ENCODE peak calls at places on chromosome 17, in five cellular contexts. One of them, this sample, is unnamed.
A peak's percentile ranks its signal among the peaks of the same experiment; 100 is the strongest.

GRCh38 chr17:57868007-57868774 is 18.3 kb upstream of the MRPS23 start:
- DNase-seq in kidney tubule cell: peak; percentile 88
- DNase-seq in fibroblast of lung: peak; percentile 95
- DNase-seq in endothelial cell: no peak
- DNase-seq in iPS-NIHi11: peak; percentile 84
- DNase-seq in this sample: peak; percentile 98

GRCh38 chr17:34990921-34991365 is 10.6 kb downstream of the LIG3 start:
- DNase-seq in fibroblast of lung: no peak
- DNase-seq in kidney tubule cell: no peak
- DNase-seq in iPS-NIHi11: no peak
- DNase-seq in endothelial cell: no peak
- DNase-seq in this sample: peak; percentile 83

GRCh38 chr17:80007939-80008338 is 27.7 kb downstream of the TBC1D16 start:
- DNase-seq in iPS-NIHi11: no peak
- DNase-seq in fibroblast of lung: no peak
- DNase-seq in kidney tubule cell: no peak
- DNase-seq in endothelial cell: no peak
- DNase-seq in this sample: no peak

GRCh38 chr17:1999557-2000251 is 25.4 kb downstream of the RTN4RL1 start:
- DNase-seq in kidney tubule cell: peak; percentile 28
- DNase-seq in iPS-NIHi11: peak; percentile 54
- DNase-seq in endothelial cell: peak; percentile 40
- DNase-seq in fibroblast of lung: peak; percentile 34
- DNase-seq in this sample: no peak

GRCh38 chr17:31859487-31860008 is 504 bp upstream of the COPRS start:
- DNase-seq in kidney tubule cell: no peak
- DNase-seq in iPS-NIHi11: peak; percentile 33
- DNase-seq in fibroblast of lung: peak; percentile 20
- DNase-seq in endothelial cell: no peak
- DNase-seq in this sample: no peak

GRCh38 chr17:70661342-70662222 is 492.2 kb downstream of the KCNJ2 start:
- DNase-seq in iPS-NIHi11: no peak
- DNase-seq in endothelial cell: no peak
- DNase-seq in kidney tubule cell: peak; percentile 69
- DNase-seq in fibroblast of lung: peak; percentile 63
- DNase-seq in this sample: no peak

GRCh38 chr17:1979182-1979980 is 45.8 kb downstream of the RTN4RL1 start:
- DNase-seq in kidney tubule cell: peak; percentile 79
- DNase-seq in iPS-NIHi11: no peak
- DNase-seq in endothelial cell: no peak
- DNase-seq in fibroblast of lung: no peak
- DNase-seq in this sample: no peak

GRCh38 chr17:63189930-63190329 is 223.9 kb downstream of the TANC2 start:
- DNase-seq in kidney tubule cell: no peak
- DNase-seq in fibroblast of lung: no peak
- DNase-seq in endothelial cell: no peak
- DNase-seq in iPS-NIHi11: no peak
- DNase-seq in this sample: no peak

GRCh38 chr17:9451919-9452318 is 123.7 kb downstream of the STX8 start:
- DNase-seq in iPS-NIHi11: no peak
- DNase-seq in fibroblast of lung: no peak
- DNase-seq in endothelial cell: no peak
- DNase-seq in kidney tubule cell: peak; percentile 68
- DNase-seq in this sample: no peak

GRCh38 chr17:6178959-6179358 is 108.8 kb downstream of the WSCD1 start:
- DNase-seq in fibroblast of lung: no peak
- DNase-seq in iPS-NIHi11: no peak
- DNase-seq in endothelial cell: no peak
- DNase-seq in kidney tubule cell: no peak
- DNase-seq in this sample: no peak

GRCh38 chr17:76949913-76950695 is 81.9 kb downstream of the MGAT5B start:
- DNase-seq in kidney tubule cell: no peak
- DNase-seq in iPS-NIHi11: no peak
- DNase-seq in endothelial cell: no peak
- DNase-seq in fibroblast of lung: no peak
- DNase-seq in this sample: no peak

GRCh38 chr17:68441064-68441770 is 16.1 kb downstream of the WIPI1 start:
- DNase-seq in fibroblast of lung: no peak
- DNase-seq in kidney tubule cell: peak; percentile 41
- DNase-seq in iPS-NIHi11: no peak
- DNase-seq in endothelial cell: peak; percentile 51
- DNase-seq in this sample: peak; percentile 86

GRCh38 chr17:40399185-40399584 is 18.5 kb downstream of the TOP2A start:
- DNase-seq in kidney tubule cell: peak; percentile 47
- DNase-seq in fibroblast of lung: peak; percentile 52
- DNase-seq in iPS-NIHi11: peak; percentile 46
- DNase-seq in endothelial cell: no peak
- DNase-seq in this sample: no peak

GRCh38 chr17:45234641-45235040 is 13.0 kb downstream of the FMNL1 start:
- DNase-seq in iPS-NIHi11: peak; percentile 86
- DNase-seq in endothelial cell: no peak
- DNase-seq in fibroblast of lung: no peak
- DNase-seq in kidney tubule cell: peak; percentile 30
- DNase-seq in this sample: no peak

GRCh38 chr17:17526369-17526768 is 30.2 kb upstream of the RASD1 start:
- DNase-seq in endothelial cell: no peak
- DNase-seq in iPS-NIHi11: no peak
- DNase-seq in kidney tubule cell: no peak
- DNase-seq in fibroblast of lung: no peak
- DNase-seq in this sample: no peak

GRCh38 chr17:44911133-44912001 is 3.9 kb downstream of the GFAP start:
- DNase-seq in fibroblast of lung: peak; percentile 34
- DNase-seq in endothelial cell: peak; percentile 61
- DNase-seq in iPS-NIHi11: peak; percentile 91
- DNase-seq in kidney tubule cell: peak; percentile 67
- DNase-seq in this sample: peak; percentile 14

GRCh38 chr17:34719569-34719968 is 140.2 kb downstream of the TMEM132E start:
- DNase-seq in fibroblast of lung: no peak
- DNase-seq in iPS-NIHi11: no peak
- DNase-seq in endothelial cell: no peak
- DNase-seq in kidney tubule cell: no peak
- DNase-seq in this sample: no peak

GRCh38 chr17:3804503-3804931 is 3.5 kb upstream of the ITGAE start:
- DNase-seq in kidney tubule cell: peak; percentile 96
- DNase-seq in fibroblast of lung: peak; percentile 78
- DNase-seq in endothelial cell: no peak
- DNase-seq in iPS-NIHi11: no peak
- DNase-seq in this sample: no peak

GRCh38 chr17:3891626-3892094 is 1.2 kb downstream of the CAMKK1 start:
- DNase-seq in endothelial cell: no peak
- DNase-seq in iPS-NIHi11: no peak
- DNase-seq in kidney tubule cell: peak; percentile 19
- DNase-seq in fibroblast of lung: no peak
- DNase-seq in this sample: no peak

GRCh38 chr17:73205326-73205980 is 12.6 kb downstream of the COG1 start:
- DNase-seq in endothelial cell: no peak
- DNase-seq in kidney tubule cell: no peak
- DNase-seq in fibroblast of lung: no peak
- DNase-seq in iPS-NIHi11: no peak
- DNase-seq in this sample: no peak

GRCh38 chr17:63832455-63832854 is 5.0 kb upstream of the FTSJ3 start:
- DNase-seq in iPS-NIHi11: no peak
- DNase-seq in fibroblast of lung: no peak
- DNase-seq in kidney tubule cell: no peak
- DNase-seq in endothelial cell: no peak
- DNase-seq in this sample: no peak

GRCh38 chr17:47208744-47209488 is at the start of gene MYL4:
- DNase-seq in fibroblast of lung: peak; percentile 11
- DNase-seq in iPS-NIHi11: no peak
- DNase-seq in endothelial cell: no peak
- DNase-seq in kidney tubule cell: no peak
- DNase-seq in this sample: no peak

GRCh38 chr17:46270032-46270431 is 24.9 kb upstream of the LRRC37A start:
- DNase-seq in endothelial cell: no peak
- DNase-seq in kidney tubule cell: no peak
- DNase-seq in iPS-NIHi11: no peak
- DNase-seq in fibroblast of lung: no peak
- DNase-seq in this sample: no peak

GRCh38 chr17:15213381-15214087 is 51.6 kb downstream of the PMP22 start:
- DNase-seq in kidney tubule cell: peak; percentile 16
- DNase-seq in fibroblast of lung: no peak
- DNase-seq in iPS-NIHi11: peak; percentile 35
- DNase-seq in endothelial cell: peak; percentile 40
- DNase-seq in this sample: no peak

GRCh38 chr17:29376667-29377268 is 13.4 kb upstream of the TAOK1 start:
- DNase-seq in kidney tubule cell: peak; percentile 52
- DNase-seq in fibroblast of lung: peak; percentile 86
- DNase-seq in iPS-NIHi11: peak; percentile 38
- DNase-seq in endothelial cell: no peak
- DNase-seq in this sample: no peak

GRCh38 chr17:78665952-78666920 is 89.0 kb upstream of the DNAH17 start:
- DNase-seq in endothelial cell: peak; percentile 68
- DNase-seq in iPS-NIHi11: no peak
- DNase-seq in fibroblast of lung: no peak
- DNase-seq in kidney tubule cell: peak; percentile 36
- DNase-seq in this sample: peak; percentile 84

GRCh38 chr17:15479697-15480096 is 12.3 kb upstream of the CDRT4 start:
- DNase-seq in kidney tubule cell: peak; percentile 58
- DNase-seq in fibroblast of lung: peak; percentile 71
- DNase-seq in iPS-NIHi11: no peak
- DNase-seq in endothelial cell: no peak
- DNase-seq in this sample: no peak

GRCh38 chr17:40561871-40562611 is 3.2 kb downstream of the CCR7 start:
- DNase-seq in fibroblast of lung: no peak
- DNase-seq in iPS-NIHi11: no peak
- DNase-seq in kidney tubule cell: no peak
- DNase-seq in endothelial cell: no peak
- DNase-seq in this sample: no peak

GRCh38 chr17:3683054-3683511 is 12.9 kb downstream of the P2RX5 start:
- DNase-seq in fibroblast of lung: no peak
- DNase-seq in kidney tubule cell: peak; percentile 37
- DNase-seq in iPS-NIHi11: peak; percentile 88
- DNase-seq in endothelial cell: peak; percentile 52
- DNase-seq in this sample: no peak

GRCh38 chr17:82985973-82986372 is 93.4 kb upstream of the METRNL start:
- DNase-seq in endothelial cell: no peak
- DNase-seq in iPS-NIHi11: peak; percentile 73
- DNase-seq in fibroblast of lung: peak; percentile 64
- DNase-seq in kidney tubule cell: peak; percentile 12
- DNase-seq in this sample: peak; percentile 30

GRCh38 chr17:28371245-28372202 is at the start of gene SARM1:
- DNase-seq in kidney tubule cell: peak; percentile 32
- DNase-seq in endothelial cell: peak; percentile 78
- DNase-seq in iPS-NIHi11: peak; percentile 95
- DNase-seq in fibroblast of lung: peak; percentile 90
- DNase-seq in this sample: no peak

GRCh38 chr17:45046536-45047125 is 4.8 kb downstream of the DCAKD start:
- DNase-seq in kidney tubule cell: peak; percentile 93
- DNase-seq in endothelial cell: no peak
- DNase-seq in iPS-NIHi11: no peak
- DNase-seq in fibroblast of lung: peak; percentile 39
- DNase-seq in this sample: no peak

GRCh38 chr17:61253937-61254677 is 145.5 kb upstream of the TBX2 start:
- DNase-seq in endothelial cell: no peak
- DNase-seq in iPS-NIHi11: no peak
- DNase-seq in kidney tubule cell: no peak
- DNase-seq in fibroblast of lung: no peak
- DNase-seq in this sample: no peak

GRCh38 chr17:32783602-32784001 is 93.3 kb downstream of the MYO1D start:
- DNase-seq in kidney tubule cell: peak; percentile 76
- DNase-seq in fibroblast of lung: peak; percentile 53
- DNase-seq in iPS-NIHi11: peak; percentile 50
- DNase-seq in endothelial cell: no peak
- DNase-seq in this sample: no peak

GRCh38 chr17:412211-413015 is 59.8 kb upstream of the RPH3AL start:
- DNase-seq in iPS-NIHi11: no peak
- DNase-seq in kidney tubule cell: peak; percentile 59
- DNase-seq in fibroblast of lung: peak; percentile 51
- DNase-seq in endothelial cell: peak; percentile 46
- DNase-seq in this sample: peak; percentile 9

This sample was measured in GF-D8.